ENCODE peak calls at places on chromosomes 5 and 9, in eight cellular contexts. One of them, this sample, is unnamed.

GRCh38 chr5:10460252-10460906 is 18.7 kb downstream of the ROPN1L start:
- DNase-seq in heart left ventricle: peak
- DNase-seq in trophoblast cell: no peak
- DNase-seq in HepG2: no peak
- DNase-seq in CD8-positive, alpha-beta T cell: no peak
- DNase-seq in DND-41: no peak
- DNase-seq in brain microvascular endothelial cell: no peak
- DNase-seq in mesendoderm: no peak
- DNase-seq in this sample: peak

GRCh38 chr5:62376064-62376463 is 27.6 kb downstream of the DIMT1 start:
- DNase-seq in CD8-positive, alpha-beta T cell: no peak
- DNase-seq in HepG2: no peak
- DNase-seq in mesendoderm: no peak
- DNase-seq in DND-41: no peak
- DNase-seq in trophoblast cell: no peak
- DNase-seq in brain microvascular endothelial cell: no peak
- DNase-seq in heart left ventricle: no peak
- DNase-seq in this sample: no peak

GRCh38 chr9:106920701-106921283 is 57.8 kb downstream of the ZNF462 start:
- DNase-seq in mesendoderm: peak
- DNase-seq in CD8-positive, alpha-beta T cell: no peak
- DNase-seq in heart left ventricle: no peak
- DNase-seq in brain microvascular endothelial cell: no peak
- DNase-seq in trophoblast cell: no peak
- DNase-seq in HepG2: peak
- DNase-seq in DND-41: no peak
- DNase-seq in this sample: no peak

GRCh38 chr9:106953166-106953565 is 90.2 kb downstream of the ZNF462 start:
- DNase-seq in mesendoderm: peak
- DNase-seq in DND-41: no peak
- DNase-seq in brain microvascular endothelial cell: peak
- DNase-seq in heart left ventricle: no peak
- DNase-seq in CD8-positive, alpha-beta T cell: no peak
- DNase-seq in trophoblast cell: peak
- DNase-seq in HepG2: no peak
- DNase-seq in this sample: no peak

GRCh38 chr5:174736351-174736721 is 12.0 kb downstream of the MSX2 start:
- DNase-seq in heart left ventricle: no peak
- DNase-seq in CD8-positive, alpha-beta T cell: no peak
- DNase-seq in HepG2: no peak
- DNase-seq in mesendoderm: peak
- DNase-seq in trophoblast cell: peak
- DNase-seq in DND-41: no peak
- DNase-seq in brain microvascular endothelial cell: peak
- DNase-seq in this sample: no peak

GRCh38 chr5:91937121-91937520 is 554.0 kb upstream of the ARRDC3 start:
- DNase-seq in CD8-positive, alpha-beta T cell: no peak
- DNase-seq in trophoblast cell: no peak
- DNase-seq in HepG2: no peak
- DNase-seq in heart left ventricle: no peak
- DNase-seq in DND-41: no peak
- DNase-seq in mesendoderm: no peak
- DNase-seq in brain microvascular endothelial cell: no peak
- DNase-seq in this sample: no peak

GRCh38 chr9:127991757-127992274 is 11.0 kb upstream of the EEIG1 start:
- DNase-seq in mesendoderm: no peak
- DNase-seq in trophoblast cell: no peak
- DNase-seq in DND-41: no peak
- DNase-seq in CD8-positive, alpha-beta T cell: no peak
- DNase-seq in heart left ventricle: no peak
- DNase-seq in brain microvascular endothelial cell: no peak
- DNase-seq in HepG2: no peak
- DNase-seq in this sample: no peak

GRCh38 chr9:16571127-16571848 is 299.2 kb downstream of the BNC2 start:
- DNase-seq in CD8-positive, alpha-beta T cell: no peak
- DNase-seq in heart left ventricle: no peak
- DNase-seq in HepG2: no peak
- DNase-seq in brain microvascular endothelial cell: no peak
- DNase-seq in DND-41: no peak
- DNase-seq in trophoblast cell: no peak
- DNase-seq in mesendoderm: no peak
- DNase-seq in this sample: no peak

GRCh38 chr5:34677428-34677827 is 21.3 kb downstream of the RAI14 start:
- DNase-seq in mesendoderm: no peak
- DNase-seq in DND-41: no peak
- DNase-seq in heart left ventricle: no peak
- DNase-seq in HepG2: no peak
- DNase-seq in brain microvascular endothelial cell: no peak
- DNase-seq in trophoblast cell: no peak
- DNase-seq in CD8-positive, alpha-beta T cell: no peak
- DNase-seq in this sample: no peak

GRCh38 chr5:75049581-75050274 is 2.6 kb downstream of the GCNT4 start:
- DNase-seq in brain microvascular endothelial cell: peak
- DNase-seq in DND-41: peak
- DNase-seq in trophoblast cell: peak
- DNase-seq in mesendoderm: peak
- DNase-seq in HepG2: peak
- DNase-seq in heart left ventricle: peak
- DNase-seq in CD8-positive, alpha-beta T cell: peak
- DNase-seq in this sample: peak

GRCh38 chr5:68533571-68534051 is 318.1 kb downstream of the PIK3R1 start:
- DNase-seq in HepG2: no peak
- DNase-seq in mesendoderm: no peak
- DNase-seq in CD8-positive, alpha-beta T cell: no peak
- DNase-seq in trophoblast cell: no peak
- DNase-seq in DND-41: no peak
- DNase-seq in brain microvascular endothelial cell: no peak
- DNase-seq in heart left ventricle: no peak
- DNase-seq in this sample: no peak

GRCh38 chr9:5516453-5517220 is 6.3 kb downstream of the PDCD1LG2 start:
- DNase-seq in heart left ventricle: no peak
- DNase-seq in CD8-positive, alpha-beta T cell: no peak
- DNase-seq in trophoblast cell: no peak
- DNase-seq in brain microvascular endothelial cell: no peak
- DNase-seq in mesendoderm: no peak
- DNase-seq in HepG2: no peak
- DNase-seq in DND-41: no peak
- DNase-seq in this sample: peak
- H3K4me3 ChIP-seq in heart left ventricle: no peak
- H3K4me3 ChIP-seq in CD8-positive, alpha-beta T cell: no peak
- H3K4me3 ChIP-seq in trophoblast cell: peak
- H3K4me3 ChIP-seq in brain microvascular endothelial cell: no peak
- H3K4me3 ChIP-seq in mesendoderm: no peak
- H3K4me3 ChIP-seq in HepG2: no peak
- H3K4me3 ChIP-seq in DND-41: no peak
- H3K4me3 ChIP-seq in this sample: no peak

GRCh38 chr9:136857606-136858412 is 5.7 kb downstream of the MAMDC4 start:
- DNase-seq in trophoblast cell: no peak
- DNase-seq in CD8-positive, alpha-beta T cell: no peak
- DNase-seq in DND-41: no peak
- DNase-seq in HepG2: no peak
- DNase-seq in mesendoderm: no peak
- DNase-seq in heart left ventricle: no peak
- DNase-seq in brain microvascular endothelial cell: no peak
- DNase-seq in this sample: peak
- H3K27ac ChIP-seq in trophoblast cell: no peak
- H3K27ac ChIP-seq in CD8-positive, alpha-beta T cell: no peak
- H3K27ac ChIP-seq in DND-41: no peak
- H3K27ac ChIP-seq in HepG2: no peak
- H3K27ac ChIP-seq in mesendoderm: no peak
- H3K27ac ChIP-seq in heart left ventricle: peak
- H3K27ac ChIP-seq in brain microvascular endothelial cell: no peak
- H3K27ac ChIP-seq in this sample: peak

DNA sequence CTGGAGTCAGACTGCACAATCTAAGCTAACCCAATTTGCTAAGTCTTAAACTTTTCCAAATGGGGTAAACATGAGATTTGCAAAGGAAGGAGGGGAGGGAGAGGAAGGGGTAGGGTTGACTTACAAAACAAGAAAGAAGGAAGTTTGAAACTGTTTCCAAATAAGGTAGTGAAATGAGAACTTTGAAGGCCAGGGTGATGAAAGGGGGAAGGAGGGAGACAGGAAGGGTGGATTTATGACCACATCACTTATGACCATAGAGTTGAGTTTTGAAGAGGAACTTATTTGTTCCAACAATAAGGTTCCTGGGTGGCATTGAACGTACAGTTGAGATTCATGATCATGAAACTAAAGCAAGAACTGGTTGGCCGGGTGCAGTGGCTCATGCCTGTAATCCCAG is 72.5 kb upstream of the DAPK1 start:
- DNase-seq in heart left ventricle: no peak
- DNase-seq in mesendoderm: no peak
- DNase-seq in CD8-positive, alpha-beta T cell: no peak
- DNase-seq in trophoblast cell: no peak
- DNase-seq in brain microvascular endothelial cell: no peak
- DNase-seq in HepG2: no peak
- DNase-seq in DND-41: no peak
- DNase-seq in this sample: no peak
- H3K4me3 ChIP-seq in heart left ventricle: no peak
- H3K4me3 ChIP-seq in mesendoderm: no peak
- H3K4me3 ChIP-seq in CD8-positive, alpha-beta T cell: no peak
- H3K4me3 ChIP-seq in trophoblast cell: no peak
- H3K4me3 ChIP-seq in brain microvascular endothelial cell: no peak
- H3K4me3 ChIP-seq in HepG2: no peak
- H3K4me3 ChIP-seq in DND-41: no peak
- H3K4me3 ChIP-seq in this sample: no peak

GRCh38 chr9:135890896-135891631 is 16.3 kb downstream of the CAMSAP1 start:
- DNase-seq in heart left ventricle: no peak
- DNase-seq in HepG2: no peak
- DNase-seq in DND-41: no peak
- DNase-seq in trophoblast cell: no peak
- DNase-seq in mesendoderm: no peak
- DNase-seq in CD8-positive, alpha-beta T cell: no peak
- DNase-seq in brain microvascular endothelial cell: no peak
- DNase-seq in this sample: no peak

GRCh38 chr9:135888126-135888765 is 19.1 kb downstream of the CAMSAP1 start:
- DNase-seq in heart left ventricle: no peak
- DNase-seq in CD8-positive, alpha-beta T cell: no peak
- DNase-seq in mesendoderm: no peak
- DNase-seq in DND-41: no peak
- DNase-seq in trophoblast cell: no peak
- DNase-seq in brain microvascular endothelial cell: no peak
- DNase-seq in HepG2: no peak
- DNase-seq in this sample: no peak

GRCh38 chr9:135889564-135890189 is 17.7 kb downstream of the CAMSAP1 start:
- DNase-seq in brain microvascular endothelial cell: no peak
- DNase-seq in HepG2: no peak
- DNase-seq in heart left ventricle: no peak
- DNase-seq in DND-41: no peak
- DNase-seq in CD8-positive, alpha-beta T cell: no peak
- DNase-seq in trophoblast cell: no peak
- DNase-seq in mesendoderm: no peak
- DNase-seq in this sample: no peak

GRCh38 chr9:135888766-135889394 is 18.5 kb downstream of the CAMSAP1 start:
- DNase-seq in HepG2: no peak
- DNase-seq in mesendoderm: no peak
- DNase-seq in DND-41: no peak
- DNase-seq in CD8-positive, alpha-beta T cell: no peak
- DNase-seq in trophoblast cell: no peak
- DNase-seq in brain microvascular endothelial cell: no peak
- DNase-seq in heart left ventricle: no peak
- DNase-seq in this sample: no peak

DNA sequence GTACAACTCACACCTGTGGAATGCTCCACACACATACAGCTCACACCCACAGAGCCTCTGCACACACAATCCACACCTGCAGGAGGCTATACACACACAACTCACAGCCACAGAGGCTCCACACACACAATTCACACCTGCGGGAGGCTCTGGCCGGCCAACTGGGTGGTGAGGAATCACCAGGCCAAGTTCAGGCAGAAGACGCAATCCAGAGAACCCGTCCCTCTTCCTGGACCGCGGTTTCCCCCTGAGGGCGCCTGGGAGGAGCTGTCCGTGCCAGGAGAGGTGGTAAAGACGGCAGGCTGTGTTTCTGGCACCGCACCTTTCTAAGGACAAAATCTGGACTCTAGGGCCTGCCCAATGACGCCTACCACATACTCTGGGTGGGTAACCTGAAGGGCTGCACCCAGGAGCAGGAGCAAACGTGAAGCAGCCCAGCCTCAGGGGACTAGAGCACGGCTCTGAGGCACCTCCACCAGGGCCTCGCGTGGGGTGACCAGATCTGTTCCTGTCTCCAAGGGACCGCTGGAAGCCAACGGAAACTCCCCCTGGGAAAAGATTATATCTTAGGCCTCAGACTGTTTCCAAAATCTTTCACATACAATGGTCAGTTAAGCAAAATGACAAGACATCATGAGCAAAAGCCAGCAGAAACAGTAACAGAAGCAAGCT is 17.0 kb downstream of the CAMSAP1 start:
- DNase-seq in mesendoderm: no peak
- DNase-seq in heart left ventricle: no peak
- DNase-seq in HepG2: no peak
- DNase-seq in trophoblast cell: no peak
- DNase-seq in CD8-positive, alpha-beta T cell: no peak
- DNase-seq in DND-41: no peak
- DNase-seq in brain microvascular endothelial cell: no peak
- DNase-seq in this sample: no peak
- H3K27ac ChIP-seq in mesendoderm: no peak
- H3K27ac ChIP-seq in heart left ventricle: no peak
- H3K27ac ChIP-seq in HepG2: no peak
- H3K27ac ChIP-seq in trophoblast cell: no peak
- H3K27ac ChIP-seq in CD8-positive, alpha-beta T cell: no peak
- H3K27ac ChIP-seq in DND-41: no peak
- H3K27ac ChIP-seq in brain microvascular endothelial cell: no peak
- H3K27ac ChIP-seq in this sample: no peak

DNA sequence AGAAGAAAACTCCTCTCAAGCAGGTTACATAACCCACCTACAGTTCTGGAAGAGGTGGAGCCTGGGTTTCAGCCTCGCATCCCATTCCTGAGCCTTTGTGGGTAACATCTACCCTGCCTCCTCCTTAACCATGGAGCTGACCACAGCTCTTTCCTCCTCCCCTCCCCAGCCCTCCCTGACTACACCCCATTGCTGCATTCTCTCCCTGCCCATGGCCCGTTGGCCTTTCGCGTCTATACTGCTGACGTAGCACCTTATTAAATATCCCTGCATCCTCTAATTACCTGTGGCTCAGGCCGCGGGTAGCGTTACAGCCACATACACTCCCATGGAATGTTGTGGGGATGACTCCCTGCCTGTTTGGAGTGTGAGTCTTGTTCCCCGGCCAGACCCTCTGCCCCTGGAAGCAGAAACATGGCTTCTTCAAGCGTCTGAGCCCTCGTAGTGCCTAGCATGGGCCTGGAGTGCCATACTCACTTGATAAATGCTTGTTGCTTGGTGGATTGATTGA is 72.8 kb downstream of the WWC1 start:
- DNase-seq in HepG2: no peak
- DNase-seq in DND-41: no peak
- DNase-seq in trophoblast cell: peak
- DNase-seq in CD8-positive, alpha-beta T cell: no peak
- DNase-seq in mesendoderm: peak
- DNase-seq in heart left ventricle: no peak
- DNase-seq in brain microvascular endothelial cell: peak
- DNase-seq in this sample: no peak
- H3K4me3 ChIP-seq in HepG2: peak
- H3K4me3 ChIP-seq in DND-41: no peak
- H3K4me3 ChIP-seq in trophoblast cell: no peak
- H3K4me3 ChIP-seq in CD8-positive, alpha-beta T cell: no peak
- H3K4me3 ChIP-seq in mesendoderm: no peak
- H3K4me3 ChIP-seq in heart left ventricle: no peak
- H3K4me3 ChIP-seq in brain microvascular endothelial cell: no peak
- H3K4me3 ChIP-seq in this sample: no peak